ENCODE peak calls at places on chromosomes 2 and 18, in five cellular contexts. D, R, I, X and E are unnamed samples.

GRCh38 chr2:101238930-101239759 is 13.5 kb upstream of the CNOT11 start:
- DNase-seq in D (no peak), I (no peak), X (peak), R (no peak), E (no peak)

GRCh38 chr2:15223887-15224286 is 337.2 kb downstream of the NBAS start:
- DNase-seq in D (no peak), I (no peak), X (no peak), R (no peak), E (peak)

GRCh38 chr18:2147424-2147823 is 423.9 kb downstream of the METTL4 start:
- DNase-seq in R (no peak), X (no peak), D (no peak), I (no peak), E (no peak)

GRCh38 chr2:19247186-19247585 is 111.2 kb downstream of the OSR1 start:
- DNase-seq in I (no peak), D (no peak), R (no peak), X (no peak), E (peak)

GRCh38 chr2:84889332-84889731 is 8.4 kb upstream of the TRABD2A start:
- DNase-seq in D (no peak), I (no peak), X (no peak), R (no peak), E (no peak)

GRCh38 chr2:53859354-53860159 is at the start of gene GPR75:
- DNase-seq in X (no peak), I (peak), R (no peak), D (no peak), E (peak)

GRCh38 chr18:6405237-6406074 is 9.3 kb downstream of the L3MBTL4 start:
- DNase-seq in X (no peak), D (no peak), I (peak), R (no peak), E (no peak)

GRCh38 chr2:195782156-195782555 is 125.1 kb downstream of the SLC39A10 start:
- DNase-seq in I (no peak), R (no peak), X (no peak), D (no peak), E (no peak)

GRCh38 chr18:6525593-6525992 is 110.9 kb upstream of the L3MBTL4 start:
- DNase-seq in D (no peak), X (no peak), R (no peak), I (no peak), E (no peak)

GRCh38 chr2:107735206-107735605 is 91.5 kb upstream of the RGPD4 start:
- DNase-seq in X (no peak), R (no peak), I (no peak), D (no peak), E (no peak)

GRCh38 chr18:5868218-5868904 is 27.0 kb downstream of the TMEM200C start:
- DNase-seq in D (peak), I (peak), X (peak), R (no peak), E (peak)

GRCh38 chr2:88857951-88858406 is 166.5 kb downstream of the RPIA start:
- DNase-seq in R (no peak), I (no peak), X (no peak), D (peak), E (no peak)

GRCh38 chr2:86498468-86499260 is 57.5 kb downstream of the KDM3A start:
- DNase-seq in I (no peak), D (peak), X (no peak), R (no peak), E (no peak)

GRCh38 chr2:28403388-28403956 is 10.8 kb downstream of the FOSL2 start:
- DNase-seq in I (no peak), D (no peak), X (no peak), R (no peak), E (no peak)

GRCh38 chr2:49444005-49444404 is 289.7 kb upstream of the FSHR start:
- DNase-seq in I (no peak), R (no peak), D (no peak), X (no peak), E (no peak)

GRCh38 chr2:70596293-70596692 is 42.7 kb upstream of the TGFA start:
- DNase-seq in D (no peak), X (no peak), I (no peak), R (no peak), E (no peak)

GRCh38 chr2:120938132-120938771 is 202.6 kb downstream of the GLI2 start:
- DNase-seq in D (no peak), I (no peak), R (no peak), X (no peak), E (no peak)

GRCh38 chr2:174856447-174856846 is 92.2 kb upstream of the CHRNA1 start:
- DNase-seq in D (no peak), X (no peak), I (no peak), R (no peak), E (no peak)

GRCh38 chr2:126913881-126914495 is 15.3 kb downstream of the TEX51 start:
- DNase-seq in D (no peak), R (no peak), X (no peak), I (no peak), E (no peak)

GRCh38 chr2:46175409-46175808 is 121.8 kb upstream of the EPAS1 start:
- DNase-seq in D (no peak), R (no peak), I (no peak), X (no peak), E (no peak)

GRCh38 chr18:36354989-36355388 is 57.5 kb downstream of the FHOD3 start:
- DNase-seq in X (no peak), I (no peak), D (no peak), R (no peak), E (peak)

GRCh38 chr2:169828141-169828811 is 1.0 kb downstream of the UBR3 start:
- DNase-seq in R (peak), X (no peak), D (peak), I (peak), E (peak)

GRCh38 chr2:79191816-79192215 is 32.3 kb upstream of the REG3A start:
- DNase-seq in I (no peak), X (no peak), R (no peak), D (no peak), E (no peak)

GRCh38 chr2:2238726-2239269 is 92.3 kb downstream of the MYT1L start:
- DNase-seq in R (no peak), D (no peak), I (no peak), X (no peak), E (no peak)

GRCh38 chr2:203122317-203122998 is 107.8 kb downstream of the NBEAL1 start:
- DNase-seq in D (no peak), R (no peak), I (no peak), X (peak), E (no peak)

GRCh38 chr2:120929829-120930228 is 194.2 kb downstream of the GLI2 start:
- DNase-seq in D (no peak), R (no peak), I (no peak), X (no peak), E (no peak)

GRCh38 chr2:108169982-108170625 is 69.7 kb upstream of the SULT1C3 start:
- DNase-seq in X (peak), I (peak), D (no peak), R (no peak), E (peak)

GRCh38 chr2:203360833-203361430 is 32.7 kb downstream of the ABI2 start:
- DNase-seq in I (no peak), X (no peak), R (no peak), D (no peak), E (no peak)

GRCh38 chr18:30623401-30624065 is 419.0 kb downstream of the DSC3 start:
- DNase-seq in X (no peak), R (no peak), I (no peak), D (no peak), E (no peak)

GRCh38 chr2:175585531-175585930 is 404.0 kb upstream of the ATP5MC3 start:
- DNase-seq in I (no peak), X (no peak), D (no peak), R (no peak), E (no peak)

GRCh38 chr18:36942264-36942663 is 113.3 kb downstream of the KIAA1328 start:
- DNase-seq in R (no peak), D (peak), I (no peak), X (peak), E (peak)

GRCh38 chr2:171490577-171490976 is 31.7 kb upstream of the CYBRD1 start:
- DNase-seq in R (no peak), D (no peak), X (no peak), I (no peak), E (no peak)

GRCh38 chr2:68320118-68320641 is 431 bp upstream of the CNRIP1 start:
- DNase-seq in I (no peak), X (no peak), R (no peak), D (peak), E (peak)

GRCh38 chr2:28102455-28102874 is 211.9 kb downstream of the BABAM2 start:
- DNase-seq in D (no peak), X (no peak), R (no peak), I (no peak), E (peak)

GRCh38 chr2:169452080-169452479 is 27.2 kb upstream of the BBS5 start:
- DNase-seq in X (peak), I (peak), D (peak), R (no peak), E (peak)

GRCh38 chr2:235325126-235325525 is 168.7 kb upstream of the AGAP1 start:
- DNase-seq in D (no peak), I (no peak), R (no peak), X (no peak), E (no peak)

GRCh38 chr2:160253440-160254296 is 53.6 kb upstream of the ITGB6 start:
- DNase-seq in D (no peak), X (peak), I (no peak), R (no peak), E (peak)

GRCh38 chr2:159497256-159497655 is 119.1 kb downstream of the BAZ2B start:
- DNase-seq in R (no peak), I (no peak), D (no peak), X (peak), E (peak)

GRCh38 chr2:32750880-32751279 is 123.0 kb downstream of the TTC27 start:
- DNase-seq in I (no peak), D (no peak), X (no peak), R (no peak), E (no peak)